ENCODE peak calls at places on chromosomes 3 and 15, in ten cellular contexts. One of them, this sample, is unnamed.

GRCh38 chr15:77030042-77030927 is 35.4 kb downstream of the PSTPIP1 start:
- DNase-seq in fibroblast of pulmonary artery: no peak
- DNase-seq in activated B cell treated with CpG ODN at 0.5 μM for 24 hours: peak; percentile 15
- DNase-seq in cardiac muscle cell: no peak
- DNase-seq in T follicular helper cell: no peak
- DNase-seq in epithelial cell of esophagus: no peak
- DNase-seq in mammary epithelial cell: no peak
- DNase-seq in tibial artery: no peak
- DNase-seq in H9: peak; percentile 50
- DNase-seq in AG04450: no peak
- DNase-seq in this sample: peak; percentile 68

GRCh38 chr3:150135321-150135721 is 164.6 kb upstream of the PFN2 start:
- DNase-seq in T follicular helper cell: no peak
- DNase-seq in activated B cell treated with CpG ODN at 0.5 μM for 24 hours: no peak
- DNase-seq in H9: no peak
- DNase-seq in fibroblast of pulmonary artery: peak; percentile 26
- DNase-seq in AG04450: no peak
- DNase-seq in tibial artery: no peak
- DNase-seq in mammary epithelial cell: no peak
- DNase-seq in epithelial cell of esophagus: no peak
- DNase-seq in cardiac muscle cell: no peak
- DNase-seq in this sample: no peak

GRCh38 chr3:84724877-84725276 is 233.9 kb upstream of the CADM2 start:
- DNase-seq in cardiac muscle cell: peak; percentile 50
- DNase-seq in mammary epithelial cell: peak; percentile 1
- DNase-seq in epithelial cell of esophagus: peak; percentile 50
- DNase-seq in fibroblast of pulmonary artery: peak; percentile 66
- DNase-seq in H9: no peak
- DNase-seq in T follicular helper cell: no peak
- DNase-seq in AG04450: no peak
- DNase-seq in tibial artery: no peak
- DNase-seq in activated B cell treated with CpG ODN at 0.5 μM for 24 hours: no peak
- DNase-seq in this sample: no peak

GRCh38 chr15:71103102-71103676 is 12.1 kb upstream of the THSD4 start:
- DNase-seq in activated B cell treated with CpG ODN at 0.5 μM for 24 hours: no peak
- DNase-seq in H9: no peak
- DNase-seq in T follicular helper cell: no peak
- DNase-seq in tibial artery: no peak
- DNase-seq in AG04450: no peak
- DNase-seq in fibroblast of pulmonary artery: peak; percentile 74
- DNase-seq in mammary epithelial cell: peak; percentile 69
- DNase-seq in epithelial cell of esophagus: peak; percentile 73
- DNase-seq in cardiac muscle cell: peak; percentile 74
- DNase-seq in this sample: no peak

GRCh38 chr15:99928429-99928981 is 195.3 kb upstream of the LYSMD4 start:
- DNase-seq in T follicular helper cell: peak; percentile 79
- DNase-seq in activated B cell treated with CpG ODN at 0.5 μM for 24 hours: peak; percentile 85
- DNase-seq in H9: peak; percentile 53
- DNase-seq in cardiac muscle cell: peak; percentile 88
- DNase-seq in mammary epithelial cell: peak; percentile 65
- DNase-seq in epithelial cell of esophagus: peak; percentile 80
- DNase-seq in AG04450: peak; percentile 18
- DNase-seq in fibroblast of pulmonary artery: peak; percentile 82
- DNase-seq in tibial artery: peak; percentile 78
- DNase-seq in this sample: no peak

GRCh38 chr3:105837947-105838346 is 30.9 kb downstream of the CBLB start:
- DNase-seq in T follicular helper cell: no peak
- DNase-seq in AG04450: no peak
- DNase-seq in activated B cell treated with CpG ODN at 0.5 μM for 24 hours: no peak
- DNase-seq in epithelial cell of esophagus: no peak
- DNase-seq in tibial artery: no peak
- DNase-seq in cardiac muscle cell: no peak
- DNase-seq in H9: no peak
- DNase-seq in fibroblast of pulmonary artery: no peak
- DNase-seq in mammary epithelial cell: no peak
- DNase-seq in this sample: no peak

GRCh38 chr15:89034305-89034704 is 54.0 kb upstream of the ABHD2 start:
- DNase-seq in H9: no peak
- DNase-seq in fibroblast of pulmonary artery: peak; percentile 43
- DNase-seq in T follicular helper cell: no peak
- DNase-seq in mammary epithelial cell: peak; percentile 9
- DNase-seq in activated B cell treated with CpG ODN at 0.5 μM for 24 hours: no peak
- DNase-seq in epithelial cell of esophagus: peak; percentile 27
- DNase-seq in cardiac muscle cell: peak; percentile 41
- DNase-seq in AG04450: no peak
- DNase-seq in tibial artery: no peak
- DNase-seq in this sample: no peak

GRCh38 chr15:81914734-81915234 is 131.0 kb downstream of the MEX3B start:
- DNase-seq in epithelial cell of esophagus: no peak
- DNase-seq in cardiac muscle cell: peak; percentile 4
- DNase-seq in AG04450: no peak
- DNase-seq in mammary epithelial cell: no peak
- DNase-seq in T follicular helper cell: no peak
- DNase-seq in activated B cell treated with CpG ODN at 0.5 μM for 24 hours: no peak
- DNase-seq in fibroblast of pulmonary artery: no peak
- DNase-seq in tibial artery: no peak
- DNase-seq in H9: no peak
- DNase-seq in this sample: no peak

GRCh38 chr3:111794701-111795100 is 64.4 kb upstream of the PHLDB2 start:
- DNase-seq in tibial artery: no peak
- DNase-seq in mammary epithelial cell: no peak
- DNase-seq in T follicular helper cell: no peak
- DNase-seq in activated B cell treated with CpG ODN at 0.5 μM for 24 hours: no peak
- DNase-seq in epithelial cell of esophagus: no peak
- DNase-seq in AG04450: no peak
- DNase-seq in fibroblast of pulmonary artery: no peak
- DNase-seq in cardiac muscle cell: no peak
- DNase-seq in H9: no peak
- DNase-seq in this sample: no peak

GRCh38 chr3:54206874-54207273 is 84.5 kb downstream of the CACNA2D3 start:
- DNase-seq in activated B cell treated with CpG ODN at 0.5 μM for 24 hours: no peak
- DNase-seq in epithelial cell of esophagus: no peak
- DNase-seq in AG04450: no peak
- DNase-seq in H9: no peak
- DNase-seq in cardiac muscle cell: no peak
- DNase-seq in T follicular helper cell: no peak
- DNase-seq in tibial artery: no peak
- DNase-seq in mammary epithelial cell: no peak
- DNase-seq in fibroblast of pulmonary artery: no peak
- DNase-seq in this sample: no peak